ENCODE peak calls at places on chromosome 16, in nine cellular contexts. Q, F, Z, P, I, E, M, L and C are unnamed samples.

GRCh38 chr16:12902511-12903324 is 1.3 kb downstream of the SHISA9 start:
- DNase-seq in E (no peak), M (no peak), P (no peak), Z (peak), F (no peak), L (no peak), Q (no peak), I (no peak), C (no peak)

GRCh38 chr16:81864646-81865382 is 85.7 kb downstream of the PLCG2 start:
- DNase-seq in I (no peak), Z (no peak), M (no peak), E (no peak), L (no peak), P (no peak), Q (no peak), F (no peak), C (no peak)

GRCh38 chr16:66441586-66442375 is 14.7 kb downstream of the BEAN1 start:
- DNase-seq in P (peak), Z (no peak), I (no peak), M (peak), L (peak), Q (no peak), E (no peak), F (no peak), C (peak)

GRCh38 chr16:58652741-58653140 is 23.1 kb upstream of the CNOT1 start:
- DNase-seq in Z (no peak), Q (no peak), L (no peak), M (peak), F (no peak), P (peak), E (no peak), I (no peak), C (no peak)

GRCh38 chr16:24906199-24906808 is 60.5 kb downstream of the SLC5A11 start:
- DNase-seq in M (peak), L (no peak), Z (peak), P (peak), Q (peak), E (no peak), F (no peak), I (no peak), C (no peak)

GRCh38 chr16:71354156-71354555 is 4.4 kb upstream of the CALB2 start:
- DNase-seq in F (no peak), M (no peak), P (no peak), Q (no peak), E (no peak), L (peak), I (no peak), Z (no peak), C (no peak)

GRCh38 chr16:85798283-85798776 is 1.0 kb downstream of the EMC8 start:
- DNase-seq in M (no peak), L (no peak), Q (no peak), E (no peak), Z (no peak), P (peak), F (no peak), I (no peak), C (no peak)

GRCh38 chr16:82695806-82696205 is 69.0 kb downstream of the CDH13 start:
- DNase-seq in Z (no peak), M (no peak), P (no peak), Q (no peak), E (no peak), F (no peak), I (no peak), L (no peak), C (no peak)

GRCh38 chr16:3283525-3284447 is 495 bp downstream of the ZNF263 start:
- DNase-seq in Q (no peak), M (peak), L (no peak), E (no peak), F (no peak), I (no peak), Z (no peak), P (no peak), C (no peak)

GRCh38 chr16:46727184-46727583 is 21.0 kb downstream of the MYLK3 start:
- DNase-seq in Q (no peak), Z (no peak), M (no peak), F (no peak), P (no peak), L (peak), I (no peak), E (no peak), C (no peak)

GRCh38 chr16:31351937-31352315 is 3.0 kb upstream of the ITGAX start:
- DNase-seq in Q (peak), M (no peak), L (peak), P (no peak), F (peak), E (no peak), I (no peak), Z (no peak), C (no peak)

GRCh38 chr16:66045626-66046025 is 320.9 kb upstream of the CDH5 start:
- DNase-seq in P (peak), Z (no peak), E (no peak), Q (no peak), M (peak), F (no peak), I (no peak), L (no peak), C (no peak)

GRCh38 chr16:53992057-53992378 is 288.1 kb downstream of the FTO start:
- DNase-seq in I (no peak), E (no peak), P (no peak), F (no peak), L (no peak), M (no peak), Z (no peak), Q (no peak), C (no peak)

GRCh38 chr16:89600427-89600826 is 13.0 kb upstream of the DPEP1 start:
- DNase-seq in Q (no peak), E (no peak), M (no peak), F (no peak), I (no peak), Z (no peak), P (no peak), L (no peak), C (no peak)

GRCh38 chr16:84617068-84617630 is 729 bp downstream of the COTL1 start:
- DNase-seq in P (no peak), L (peak), M (peak), E (no peak), I (no peak), Z (no peak), F (peak), Q (no peak), C (no peak)

GRCh38 chr16:68000024-68000423 is 740 bp upstream of the DPEP2 start:
- DNase-seq in F (no peak), M (no peak), Q (peak), L (no peak), E (no peak), Z (no peak), I (no peak), P (no peak), C (no peak)

GRCh38 chr16:52441886-52442285 is 105.1 kb downstream of the TOX3 start:
- DNase-seq in L (no peak), F (no peak), I (no peak), Q (no peak), P (no peak), Z (no peak), M (no peak), E (no peak), C (no peak)

GRCh38 chr16:48745541-48745940 is 135.6 kb upstream of the N4BP1 start:
- DNase-seq in E (no peak), P (no peak), Z (no peak), L (no peak), Q (no peak), F (no peak), M (no peak), I (no peak), C (no peak)

GRCh38 chr16:83615981-83616380 is 191.8 kb upstream of the HSBP1 start:
- DNase-seq in F (no peak), E (no peak), L (no peak), I (no peak), M (no peak), P (no peak), Q (no peak), Z (no peak), C (no peak)

GRCh38 chr16:77422196-77422784 is 12.5 kb downstream of the ADAMTS18 start:
- DNase-seq in I (no peak), L (no peak), Q (no peak), M (no peak), Z (no peak), P (no peak), E (no peak), F (no peak), C (no peak)

GRCh38 chr16:76780556-76780955 is 410.4 kb upstream of the MON1B start:
- DNase-seq in E (no peak), M (peak), F (no peak), P (no peak), I (no peak), L (no peak), Q (no peak), Z (no peak), C (no peak)

GRCh38 chr16:4414187-4414909 is 2.0 kb downstream of the CORO7 start:
- DNase-seq in P (no peak), Z (no peak), Q (no peak), F (peak), I (peak), E (peak), L (peak), M (no peak), C (no peak)

GRCh38 chr16:26765087-26765486 is 301.6 kb upstream of the C16orf82 start:
- DNase-seq in I (no peak), L (no peak), M (peak), Q (no peak), E (no peak), F (no peak), Z (no peak), P (no peak), C (no peak)

GRCh38 chr16:78235168-78235800 is 135.8 kb downstream of the WWOX start:
- DNase-seq in Q (peak), F (peak), L (peak), P (peak), E (peak), M (peak), Z (peak), I (peak), C (peak)

GRCh38 chr16:47847220-47847970 is 308.4 kb downstream of the ABCC12 start:
- DNase-seq in F (no peak), Z (no peak), Q (no peak), M (peak), I (no peak), L (no peak), E (no peak), P (peak), C (no peak)

GRCh38 chr16:83701494-83701893 is 106.3 kb upstream of the HSBP1 start:
- DNase-seq in I (no peak), Z (no peak), Q (peak), E (no peak), L (peak), F (peak), M (peak), P (peak), C (no peak)

GRCh38 chr16:56631197-56631596 is 1.3 kb upstream of the MT1M start:
- DNase-seq in I (no peak), F (no peak), Q (no peak), P (no peak), M (no peak), E (no peak), Z (no peak), L (no peak), C (no peak)